ENCODE peak calls at places on chromosomes 1 and 21, in five cellular contexts. One of them, this sample, is unnamed.

GRCh38 chr1:33152685-33153432 is 29.0 kb downstream of the TRIM62 start:
- DNase-seq in sigmoid colon: peak; percentile 84
- DNase-seq in K562: no peak
- DNase-seq in Peyer's patch: no peak
- DNase-seq in heart left ventricle: peak; percentile 89
- DNase-seq in this sample: peak; percentile 88

GRCh38 chr1:53305650-53306049 is 22.2 kb downstream of the LRP8 start:
- DNase-seq in Peyer's patch: no peak
- DNase-seq in K562: no peak
- DNase-seq in sigmoid colon: no peak
- DNase-seq in heart left ventricle: peak; percentile 26
- DNase-seq in this sample: no peak

GRCh38 chr1:20071416-20071815 is 1.4 kb downstream of the PLA2G5 start:
- DNase-seq in heart left ventricle: no peak
- DNase-seq in K562: no peak
- DNase-seq in sigmoid colon: peak; percentile 64
- DNase-seq in Peyer's patch: no peak
- DNase-seq in this sample: no peak

GRCh38 chr1:116988248-116988647 is 13.3 kb upstream of the CD101 start:
- DNase-seq in sigmoid colon: no peak
- DNase-seq in Peyer's patch: no peak
- DNase-seq in heart left ventricle: no peak
- DNase-seq in K562: no peak
- DNase-seq in this sample: no peak

GRCh38 chr1:76136894-76137293 is 62.3 kb downstream of the ST6GALNAC3 start:
- DNase-seq in sigmoid colon: no peak
- DNase-seq in Peyer's patch: no peak
- DNase-seq in K562: no peak
- DNase-seq in heart left ventricle: no peak
- DNase-seq in this sample: no peak

GRCh38 chr1:228345201-228345930 is 61.3 kb downstream of the TRIM11 start:
- DNase-seq in K562: no peak
- DNase-seq in heart left ventricle: peak; percentile 16
- DNase-seq in Peyer's patch: peak; percentile 42
- DNase-seq in sigmoid colon: peak; percentile 50
- DNase-seq in this sample: no peak

GRCh38 chr1:19710825-19711611 is 46.3 kb downstream of the HTR6 start:
- DNase-seq in sigmoid colon: no peak
- DNase-seq in heart left ventricle: no peak
- DNase-seq in Peyer's patch: no peak
- DNase-seq in K562: no peak
- DNase-seq in this sample: no peak

GRCh38 chr1:111706921-111707320 is 32.3 kb downstream of the INKA2 start:
- DNase-seq in heart left ventricle: no peak
- DNase-seq in sigmoid colon: no peak
- DNase-seq in K562: no peak
- DNase-seq in Peyer's patch: no peak
- DNase-seq in this sample: no peak

GRCh38 chr1:162283657-162284056 is 93.0 kb downstream of the SPATA46 start:
- DNase-seq in heart left ventricle: peak; percentile 43
- DNase-seq in Peyer's patch: no peak
- DNase-seq in sigmoid colon: no peak
- DNase-seq in K562: no peak
- DNase-seq in this sample: no peak

GRCh38 chr1:156704930-156705320 is 458 bp downstream of the CRABP2 start:
- DNase-seq in K562: no peak
- DNase-seq in Peyer's patch: no peak
- DNase-seq in heart left ventricle: no peak
- DNase-seq in sigmoid colon: peak; percentile 91
- DNase-seq in this sample: no peak

GRCh38 chr1:116374340-116375164 is 1.5 kb downstream of the ATP1A1 start:
- DNase-seq in sigmoid colon: no peak
- DNase-seq in K562: no peak
- DNase-seq in heart left ventricle: no peak
- DNase-seq in Peyer's patch: peak; percentile 63
- DNase-seq in this sample: no peak

GRCh38 chr21:40335689-40336088 is 468.5 kb downstream of the PCP4 start:
- DNase-seq in heart left ventricle: no peak
- DNase-seq in K562: no peak
- DNase-seq in sigmoid colon: no peak
- DNase-seq in Peyer's patch: no peak
- DNase-seq in this sample: no peak

GRCh38 chr21:29382029-29382654 is 83.4 kb downstream of the BACH1 start:
- DNase-seq in Peyer's patch: no peak
- DNase-seq in heart left ventricle: no peak
- DNase-seq in sigmoid colon: no peak
- DNase-seq in K562: no peak
- DNase-seq in this sample: no peak

GRCh38 chr1:3359346-3360157 is 94.9 kb upstream of the ARHGEF16 start:
- DNase-seq in sigmoid colon: no peak
- DNase-seq in heart left ventricle: no peak
- DNase-seq in Peyer's patch: peak; percentile 57
- DNase-seq in K562: no peak
- DNase-seq in this sample: no peak

GRCh38 chr1:157045251-157046218 is at the start of gene ARHGEF11:
- DNase-seq in heart left ventricle: peak; percentile 93
- DNase-seq in K562: peak; percentile 91
- DNase-seq in Peyer's patch: peak; percentile 95
- DNase-seq in sigmoid colon: peak; percentile 95
- DNase-seq in this sample: peak; percentile 92

GRCh38 chr1:94038511-94038910 is 82.4 kb downstream of the ABCA4 start:
- DNase-seq in Peyer's patch: no peak
- DNase-seq in sigmoid colon: no peak
- DNase-seq in K562: no peak
- DNase-seq in heart left ventricle: peak; percentile 42
- DNase-seq in this sample: no peak

GRCh38 chr1:78722947-78723346 is 73.3 kb downstream of the IFI44 start:
- DNase-seq in heart left ventricle: no peak
- DNase-seq in K562: no peak
- DNase-seq in Peyer's patch: no peak
- DNase-seq in sigmoid colon: no peak
- DNase-seq in this sample: no peak

GRCh38 chr1:156537027-156537426 is 35.3 kb downstream of the IQGAP3 start:
- DNase-seq in heart left ventricle: no peak
- DNase-seq in Peyer's patch: no peak
- DNase-seq in sigmoid colon: no peak
- DNase-seq in K562: no peak
- DNase-seq in this sample: no peak

GRCh38 chr1:232902766-232903357 is 47.5 kb upstream of the NTPCR start:
- DNase-seq in sigmoid colon: no peak
- DNase-seq in K562: no peak
- DNase-seq in Peyer's patch: peak; percentile 60
- DNase-seq in heart left ventricle: no peak
- DNase-seq in this sample: no peak

GRCh38 chr1:4944072-4944471 is 289.7 kb downstream of the AJAP1 start:
- DNase-seq in heart left ventricle: no peak
- DNase-seq in Peyer's patch: no peak
- DNase-seq in K562: no peak
- DNase-seq in sigmoid colon: no peak
- DNase-seq in this sample: no peak

GRCh38 chr1:211874521-211875347 is 44.2 kb upstream of the LPGAT1 start:
- DNase-seq in K562: no peak
- DNase-seq in Peyer's patch: no peak
- DNase-seq in sigmoid colon: no peak
- DNase-seq in heart left ventricle: no peak
- DNase-seq in this sample: no peak

GRCh38 chr1:114320586-114320985 is 166.9 kb upstream of the SYT6 start:
- DNase-seq in K562: no peak
- DNase-seq in sigmoid colon: no peak
- DNase-seq in heart left ventricle: no peak
- DNase-seq in Peyer's patch: no peak
- DNase-seq in this sample: no peak

GRCh38 chr1:100077525-100077924 is 55.2 kb downstream of the SASS6 start:
- DNase-seq in sigmoid colon: no peak
- DNase-seq in K562: no peak
- DNase-seq in Peyer's patch: no peak
- DNase-seq in heart left ventricle: no peak
- DNase-seq in this sample: no peak

GRCh38 chr1:89989791-89990190 is 5.1 kb upstream of the ZNF326 start:
- DNase-seq in heart left ventricle: no peak
- DNase-seq in sigmoid colon: no peak
- DNase-seq in K562: no peak
- DNase-seq in Peyer's patch: no peak
- DNase-seq in this sample: no peak

GRCh38 chr1:34844252-34844634 is 15.3 kb downstream of the SMIM12 start:
- DNase-seq in K562: peak; percentile 60
- DNase-seq in Peyer's patch: no peak
- DNase-seq in heart left ventricle: no peak
- DNase-seq in sigmoid colon: no peak
- DNase-seq in this sample: no peak

GRCh38 chr1:206555473-206555935 is 48.2 kb downstream of the RASSF5 start:
- DNase-seq in sigmoid colon: no peak
- DNase-seq in K562: peak; percentile 91
- DNase-seq in heart left ventricle: peak; percentile 36
- DNase-seq in Peyer's patch: no peak
- DNase-seq in this sample: peak; percentile 73

GRCh38 chr1:56466541-56466940 is 112.8 kb downstream of the PLPP3 start:
- DNase-seq in heart left ventricle: no peak
- DNase-seq in sigmoid colon: no peak
- DNase-seq in K562: no peak
- DNase-seq in Peyer's patch: no peak
- DNase-seq in this sample: no peak

GRCh38 chr1:40708750-40709099 is 17.2 kb downstream of the NFYC start:
- DNase-seq in Peyer's patch: no peak
- DNase-seq in sigmoid colon: no peak
- DNase-seq in heart left ventricle: no peak
- DNase-seq in K562: peak; percentile 91
- DNase-seq in this sample: no peak

GRCh38 chr1:207658904-207659485 is 14.1 kb downstream of the CR1L start:
- DNase-seq in Peyer's patch: no peak
- DNase-seq in K562: no peak
- DNase-seq in heart left ventricle: no peak
- DNase-seq in sigmoid colon: no peak
- DNase-seq in this sample: no peak
- H3K4me1 ChIP-seq in Peyer's patch: no peaks in the 10 kb centered on the region
- H3K4me1 ChIP-seq in K562: no peaks in the 10 kb centered on the region
- H3K4me1 ChIP-seq in heart left ventricle: no peaks in the 10 kb centered on the region
- H3K4me1 ChIP-seq in sigmoid colon: no peaks in the 10 kb centered on the region
- H3K4me1 ChIP-seq in this sample: no peaks in the 10 kb centered on the region

GRCh38 chr21:37917612-37918011 is 1.4 kb upstream of the KCNJ6 start:
- DNase-seq in K562: no peak
- DNase-seq in Peyer's patch: no peak
- DNase-seq in sigmoid colon: no peak
- DNase-seq in heart left ventricle: no peak
- DNase-seq in this sample: no peak
- H3K27me3 ChIP-seq in K562: peaks cover 13% of the 10 kb centered on the region
- H3K27me3 ChIP-seq in Peyer's patch: no peaks in the 10 kb centered on the region
- H3K27me3 ChIP-seq in sigmoid colon: peaks cover 19% of the 10 kb centered on the region
- H3K27me3 ChIP-seq in heart left ventricle: peaks cover 81% of the 10 kb centered on the region
- H3K27me3 ChIP-seq in this sample: no peaks in the 10 kb centered on the region

GRCh38 chr1:147246044-147246690 is 3.7 kb downstream of the CHD1L start:
- DNase-seq in K562: no peak
- DNase-seq in sigmoid colon: no peak
- DNase-seq in Peyer's patch: no peak
- DNase-seq in heart left ventricle: no peak
- DNase-seq in this sample: no peak

GRCh38 chr1:147246910-147247655 is 4.6 kb downstream of the CHD1L start:
- DNase-seq in sigmoid colon: no peak
- DNase-seq in heart left ventricle: no peak
- DNase-seq in K562: peak; percentile 19
- DNase-seq in Peyer's patch: no peak
- DNase-seq in this sample: no peak

GRCh38 chr1:147245129-147245528 is 2.6 kb downstream of the CHD1L start:
- DNase-seq in K562: peak; percentile 59
- DNase-seq in heart left ventricle: no peak
- DNase-seq in Peyer's patch: no peak
- DNase-seq in sigmoid colon: no peak
- DNase-seq in this sample: no peak

GRCh38 chr1:147245586-147246021 is 3.1 kb downstream of the CHD1L start:
- DNase-seq in Peyer's patch: no peak
- DNase-seq in heart left ventricle: no peak
- DNase-seq in sigmoid colon: no peak
- DNase-seq in K562: peak; percentile 15
- DNase-seq in this sample: no peak

GRCh38 chr1:147247656-147248238 is 5.3 kb downstream of the CHD1L start:
- DNase-seq in sigmoid colon: no peak
- DNase-seq in heart left ventricle: no peak
- DNase-seq in K562: no peak
- DNase-seq in Peyer's patch: no peak
- DNase-seq in this sample: no peak
- TF ChIP-seq POLR2A in sigmoid colon: no peak
- TF ChIP-seq POLR2A in heart left ventricle: no peak
- TF ChIP-seq POLR2A in K562: no peak
- TF ChIP-seq POLR2A in Peyer's patch: no peak
- TF ChIP-seq POLR2A in this sample: no peak

GRCh38 chr1:70354332-70355110 is at the start of gene ANKRD13C:
- DNase-seq in K562: peak; percentile 94
- DNase-seq in Peyer's patch: peak; percentile 91
- DNase-seq in sigmoid colon: peak; percentile 97
- DNase-seq in heart left ventricle: peak; percentile 94
- DNase-seq in this sample: peak; percentile 98

GRCh38 chr1:70355111-70355407 is 537 bp upstream of the ANKRD13C start:
- DNase-seq in sigmoid colon: no peak
- DNase-seq in K562: no peak
- DNase-seq in heart left ventricle: no peak
- DNase-seq in Peyer's patch: no peak
- DNase-seq in this sample: no peak

GRCh38 chr1:70353641-70354331 is 736 bp downstream of the ANKRD13C start:
- DNase-seq in Peyer's patch: no peak
- DNase-seq in sigmoid colon: no peak
- DNase-seq in heart left ventricle: no peak
- DNase-seq in K562: peak; percentile 35
- DNase-seq in this sample: peak; percentile 58

DNA sequence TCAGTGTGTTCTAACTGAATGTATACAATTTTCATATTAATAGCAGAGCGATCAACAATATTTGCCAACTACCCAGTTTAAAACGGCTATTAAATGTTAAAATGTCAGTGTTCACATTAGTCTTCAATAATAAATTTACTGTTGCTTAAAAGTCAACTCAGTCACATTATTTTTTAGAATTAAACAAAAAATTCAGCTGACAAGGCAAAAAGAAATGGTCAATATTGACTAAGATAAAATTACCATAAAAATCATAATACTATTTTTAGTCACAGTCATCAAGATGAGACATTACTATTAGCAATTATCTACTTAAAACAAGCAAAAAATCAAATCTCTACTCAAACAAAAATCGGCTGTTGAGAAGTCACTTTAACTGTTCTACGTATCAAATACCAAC is 1.5 kb downstream of the ANKRD13C start:
- DNase-seq in Peyer's patch: no peak
- DNase-seq in sigmoid colon: no peak
- DNase-seq in heart left ventricle: no peak
- DNase-seq in K562: no peak
- DNase-seq in this sample: no peak
- H3K4me1 ChIP-seq in Peyer's patch: no peaks in the 10 kb centered on the region
- H3K4me1 ChIP-seq in sigmoid colon: no peaks in the 10 kb centered on the region
- H3K4me1 ChIP-seq in heart left ventricle: peaks cover 46% of the 10 kb centered on the region
- H3K4me1 ChIP-seq in K562: peaks cover 5% of the 10 kb centered on the region
- H3K4me1 ChIP-seq in this sample: peaks cover 11% of the 10 kb centered on the region

This sample was measured in testis.